ENCODE peak calls at places on chromosomes 4 and X, in five cellular contexts. L is stomach, Z is H7, O is fibroblast of mammary gland, M is tibial nerve. D is an unnamed sample.

GRCh38 chr4:7735961-7736360 is 203.7 kb downstream of the AFAP1 start:
- DNase-seq in L (no peak), Z (no peak), O (no peak), M (no peak), D (no peak)

GRCh38 chr4:123952530-123953274 is 556.1 kb downstream of the SPRY1 start:
- DNase-seq in L (no peak), Z (peak), O (peak), M (no peak), D (no peak)

GRCh38 chrX:15401373-15401772 is 17.2 kb upstream of the VEGFD start:
- DNase-seq in L (no peak), Z (no peak), O (no peak), M (no peak), D (no peak)

GRCh38 chr4:106092361-106093040 is 197.2 kb downstream of the NPNT start:
- DNase-seq in L (no peak), Z (no peak), O (no peak), M (no peak), D (no peak)

GRCh38 chr4:103372002-103372558 is 173.9 kb upstream of the CENPE start:
- DNase-seq in L (no peak), Z (no peak), O (no peak), M (no peak), D (no peak)

GRCh38 chr4:168153596-168154440 is 61.5 kb downstream of the ANXA10 start:
- DNase-seq in L (peak), Z (no peak), O (peak), M (peak), D (peak)

GRCh38 chrX:117743469-117744251 is 372.9 kb downstream of the KLHL13 start:
- DNase-seq in L (no peak), Z (peak), O (peak), M (no peak), D (no peak)

GRCh38 chr4:84920591-84920990 is 45.9 kb downstream of the WDFY3 start:
- DNase-seq in L (no peak), Z (no peak), O (peak), M (no peak), D (no peak)

GRCh38 chr4:52665592-52665991 is 6.5 kb upstream of the USP46 start:
- DNase-seq in L (no peak), Z (peak), O (no peak), M (no peak), D (no peak)

GRCh38 chr4:87209696-87210095 is 10.7 kb downstream of the KLHL8 start:
- DNase-seq in L (peak), Z (no peak), O (peak), M (peak), D (no peak)

GRCh38 chr4:57102050-57102564 is 8.1 kb downstream of the IGFBP7 start:
- DNase-seq in L (no peak), Z (no peak), O (peak), M (peak), D (no peak)

GRCh38 chrX:110002300-110003166 is at the start of gene TMEM164:
- DNase-seq in L (peak), Z (peak), O (peak), M (peak), D (peak)

GRCh38 chr4:67697860-67698655 is 2.9 kb downstream of the UBA6 start:
- DNase-seq in L (no peak), Z (no peak), O (no peak), M (no peak), D (no peak)
- H3K4me3 ChIP-seq in L (no peak), Z (no peak), O (no peak), M (no peak), D (no peak)

GRCh38 chr4:21986312-21986711 is 37.7 kb upstream of the KCNIP4 start:
- DNase-seq in L (no peak), Z (no peak), O (no peak), M (no peak), D (no peak)
- H3K4me3 ChIP-seq in L (no peak), Z (no peak), O (no peak), M (no peak), D (no peak)

GRCh38 chr4:122703868-122704267 is 28.6 kb upstream of the BBS12 start:
- DNase-seq in L (no peak), Z (no peak), O (no peak), M (no peak), D (no peak)

GRCh38 chr4:122702939-122703338 is 29.6 kb upstream of the BBS12 start:
- DNase-seq in L (peak), Z (no peak), O (no peak), M (no peak), D (no peak)

GRCh38 chr4:122701061-122701460 is 31.4 kb upstream of the BBS12 start:
- DNase-seq in L (no peak), Z (no peak), O (no peak), M (no peak), D (no peak)

GRCh38 chr4:122701965-122702364 is 30.5 kb upstream of the BBS12 start:
- DNase-seq in L (no peak), Z (no peak), O (no peak), M (no peak), D (no peak)

GRCh38 chr4:122700178-122700725 is 32.3 kb upstream of the BBS12 start:
- DNase-seq in L (no peak), Z (no peak), O (peak), M (no peak), D (no peak)
- H3K4me3 ChIP-seq in L (no peak), Z (no peak), O (peak), M (no peak), D (no peak)

DNA sequence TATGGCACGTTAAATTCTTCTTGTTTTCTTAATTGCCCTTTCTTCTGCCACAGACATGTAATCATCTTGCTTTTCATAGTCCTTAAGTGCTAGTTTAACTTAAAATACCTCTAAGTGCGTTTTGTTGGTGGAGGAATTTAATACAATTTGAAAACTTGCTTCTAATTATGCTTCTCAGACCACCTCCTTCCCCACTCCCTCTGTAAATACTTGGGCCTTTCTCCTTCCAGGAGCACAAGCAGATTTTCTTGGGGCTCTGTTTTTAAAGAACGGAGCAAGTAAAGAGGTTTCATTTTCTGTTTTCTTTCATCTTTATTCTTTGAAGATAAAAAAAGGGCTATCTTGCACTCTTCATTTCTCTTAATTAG is 559 bp upstream of the PCDH18 start:
- DNase-seq in L (no peak), Z (no peak), O (no peak), M (no peak), D (no peak)
- H3K4me3 ChIP-seq in L (peak), Z (peak), O (peak), M (peak), D (peak)

DNA sequence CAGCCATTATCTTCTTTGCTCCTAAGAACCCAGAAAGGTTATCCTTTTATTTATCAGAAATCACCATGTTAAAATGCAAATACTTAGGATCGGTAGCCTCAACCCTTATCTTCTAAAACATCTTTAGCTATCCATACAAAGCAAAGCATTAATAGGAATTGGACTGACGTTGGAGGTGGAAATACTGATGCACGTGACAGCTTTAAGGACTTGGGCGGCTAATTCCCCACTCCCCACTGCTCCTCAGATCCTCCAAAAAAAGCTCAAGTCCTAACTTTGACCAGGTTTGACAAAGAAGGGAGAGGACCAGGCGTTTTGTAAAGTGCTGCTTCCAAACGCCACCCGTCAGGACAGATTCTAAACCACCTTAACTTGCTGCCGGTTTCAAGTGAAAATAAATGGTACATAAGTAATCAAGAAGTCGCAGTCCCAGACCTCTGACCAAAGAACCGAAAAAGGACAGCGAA is 496 bp upstream of the SPCS3 start:
- DNase-seq in L (no peak), Z (peak), O (no peak), M (no peak), D (no peak)
- H3K4me3 ChIP-seq in L (peak), Z (peak), O (peak), M (peak), D (peak)

GRCh38 chrX:24156177-24156576 is 6.6 kb downstream of the ZFX start:
- DNase-seq in L (no peak), Z (no peak), O (no peak), M (no peak), D (no peak)

GRCh38 chrX:24154490-24155034 is 5.0 kb downstream of the ZFX start:
- DNase-seq in L (no peak), Z (no peak), O (no peak), M (no peak), D (no peak)

GRCh38 chrX:24153175-24153795 is 3.8 kb downstream of the ZFX start:
- DNase-seq in L (no peak), Z (peak), O (peak), M (no peak), D (peak)

GRCh38 chrX:24151513-24151912 is 2.0 kb downstream of the ZFX start:
- DNase-seq in L (no peak), Z (no peak), O (no peak), M (no peak), D (no peak)

DNA sequence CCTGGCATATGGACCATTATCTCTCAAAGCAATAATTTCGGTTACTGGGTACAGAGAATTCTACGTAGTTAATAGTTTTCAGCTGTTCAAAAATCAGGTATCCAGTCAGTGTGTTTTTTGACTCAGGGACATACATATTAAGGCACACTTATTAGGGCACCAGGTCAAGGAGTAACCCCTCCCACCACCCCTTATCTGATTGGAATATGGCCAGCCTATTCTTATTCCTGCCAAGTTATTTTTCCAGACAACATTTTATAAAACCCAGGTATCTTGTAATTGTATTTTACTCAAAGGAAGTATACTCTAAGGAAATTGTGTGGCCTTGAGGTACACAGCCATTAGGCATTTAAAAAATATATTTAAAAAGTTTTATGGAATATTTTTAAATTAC is 4.3 kb downstream of the ZFX start:
- DNase-seq in L (no peak), Z (no peak), O (no peak), M (no peak), D (no peak)
- H3K4me3 ChIP-seq in L (no peak), Z (no peak), O (no peak), M (no peak), D (no peak)

DNA sequence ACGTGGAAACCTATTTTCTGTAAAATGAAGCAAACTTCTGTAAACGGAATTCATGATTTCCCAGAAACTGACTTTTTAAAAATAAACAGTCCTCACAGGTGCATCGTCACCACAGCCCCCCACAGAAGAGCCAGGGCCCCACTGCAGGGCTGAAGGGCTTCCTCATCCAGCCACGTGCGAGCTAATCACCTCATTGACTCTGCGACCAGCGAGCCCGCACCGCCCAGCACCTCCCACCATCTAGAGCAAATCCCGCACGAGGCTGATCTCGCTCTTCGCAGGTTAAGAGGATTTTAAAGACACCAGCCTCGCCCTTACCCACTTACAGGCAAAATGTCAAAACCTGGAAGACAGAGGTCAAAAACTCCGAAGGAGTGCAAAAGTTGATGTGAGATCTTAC is 14.8 kb downstream of the PPP2R3B start:
- DNase-seq in L (no peak), Z (peak), O (no peak), M (no peak), D (no peak)
- H3K4me3 ChIP-seq in L (no peak), Z (no peak), O (no peak), M (no peak), D (no peak)

GRCh38 chr4:140567722-140568121 is 1.0 kb downstream of the UCP1 start:
- DNase-seq in L (no peak), Z (peak), O (no peak), M (no peak), D (no peak)
- H3K4me3 ChIP-seq in L (peak), Z (no peak), O (no peak), M (no peak), D (no peak)

DNA sequence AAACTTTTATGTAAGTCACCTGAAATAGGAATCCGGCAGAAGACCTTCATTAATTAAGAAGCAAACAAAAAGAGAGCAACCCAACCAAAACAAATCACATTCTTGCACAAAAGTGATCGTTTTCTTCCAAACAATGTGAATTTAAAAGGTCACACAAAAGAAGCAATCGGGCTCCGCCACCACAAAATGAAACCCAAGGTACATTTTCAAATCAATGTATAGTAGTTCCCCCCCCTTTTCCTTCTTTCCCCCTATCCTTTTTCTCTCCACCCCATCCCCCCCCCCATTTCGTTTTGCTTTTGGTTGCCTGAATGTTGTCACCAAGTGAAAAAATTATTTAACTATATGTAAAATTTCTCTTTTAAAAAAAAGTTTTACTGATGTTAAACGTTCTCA is 2.2 kb downstream of the MAB21L2 start:
- DNase-seq in L (no peak), Z (no peak), O (no peak), M (no peak), D (no peak)
- H3K4me3 ChIP-seq in L (peak), Z (peak), O (no peak), M (no peak), D (no peak)

D was measured in effector memory CD4-positive, alpha-beta T cell.